ENCODE peak calls at places on chromosomes 2 and 18, in seven cellular contexts. T is colonic mucosa; Y is natural killer cell; G is keratinocyte; R is heart right ventricle; X is CD8-positive, alpha-beta T cell; O is MCF 10A. W is an unnamed sample.

GRCh38 chr18:13628211-13628610 is 98.1 kb downstream of the FAM210A start:
- DNase-seq in O (no peak), X (no peak), Y (no peak), R (no peak), T (no peak), G (no peak), W (no peak)

GRCh38 chr2:241897231-241897916 is 27.8 kb downstream of the RTP5 start:
- DNase-seq in O (no peak), G (no peak), T (no peak), R (no peak), X (no peak), Y (peak; percentile 12), W (no peak)

GRCh38 chr2:9423922-9424272 is 443 bp downstream of the CPSF3 start:
- DNase-seq in G (no peak), X (no peak), O (no peak), R (no peak), Y (peak; percentile 24), T (no peak), W (no peak)

GRCh38 chr2:45009928-45010705 is 865 bp upstream of the SIX2 start:
- DNase-seq in T (peak; percentile 57), O (peak; percentile 80), G (no peak), Y (no peak), R (peak; percentile 80), X (no peak), W (no peak)

GRCh38 chr2:62293490-62294212 is 97.7 kb downstream of the B3GNT2 start:
- DNase-seq in R (peak; percentile 58), X (no peak), O (peak; percentile 91), Y (no peak), T (peak; percentile 95), G (peak; percentile 17), W (no peak)

GRCh38 chr2:23584054-23584745 is 199.2 kb downstream of the KLHL29 start:
- DNase-seq in R (no peak), T (no peak), X (no peak), O (no peak), G (no peak), Y (no peak), W (no peak)

GRCh38 chr18:28837100-28837499 is 660.2 kb upstream of the CDH2 start:
- DNase-seq in O (no peak), R (no peak), T (no peak), Y (no peak), X (no peak), G (no peak), W (no peak)

GRCh38 chr2:168920504-168921157 is 19.5 kb downstream of the G6PC2 start:
- DNase-seq in R (no peak), Y (no peak), O (peak; percentile 56), T (no peak), X (no peak), G (no peak), W (no peak)

GRCh38 chr2:149768320-149768799 is 180.8 kb upstream of the MMADHC start:
- DNase-seq in Y (no peak), R (no peak), X (no peak), T (no peak), O (no peak), G (no peak), W (no peak)

GRCh38 chr2:197873293-197873701 is 68.9 kb downstream of the PLCL1 start:
- DNase-seq in T (no peak), O (peak; percentile 21), R (no peak), Y (no peak), X (no peak), G (no peak), W (no peak)

GRCh38 chr2:62624855-62625254 is 80.7 kb upstream of the EHBP1 start:
- DNase-seq in T (no peak), X (no peak), Y (no peak), G (no peak), R (no peak), O (no peak), W (no peak)

GRCh38 chr2:71187589-71187988 is 39.3 kb downstream of the PAIP2B start:
- DNase-seq in T (no peak), R (no peak), X (no peak), G (no peak), O (no peak), Y (no peak), W (no peak)

GRCh38 chr2:28234807-28235206 is 157.9 kb upstream of the FOSL2 start:
- DNase-seq in R (no peak), X (no peak), G (no peak), O (no peak), T (no peak), Y (no peak), W (no peak)

GRCh38 chr2:98507940-98508689 is 63.5 kb downstream of the INPP4A start:
- DNase-seq in Y (no peak), T (no peak), G (no peak), X (no peak), O (peak; percentile 17), R (peak; percentile 68), W (no peak)

GRCh38 chr2:200781626-200782025 is 30.1 kb upstream of the BZW1 start:
- DNase-seq in O (peak; percentile 32), R (no peak), T (no peak), G (no peak), Y (no peak), X (no peak), W (no peak)

GRCh38 chr2:109052922-109053321 is 63.9 kb upstream of the EDAR start:
- DNase-seq in X (peak; percentile 46), O (no peak), G (no peak), Y (no peak), R (no peak), T (peak; percentile 9), W (no peak)

GRCh38 chr2:130365075-130365474 is 9.2 kb downstream of the PTPN18 start:
- DNase-seq in T (no peak), Y (no peak), X (no peak), O (no peak), G (no peak), R (no peak), W (no peak)

GRCh38 chr2:202032841-202033316 is 776 bp upstream of the FZD7 start:
- DNase-seq in Y (peak; percentile 25), T (peak; percentile 41), X (peak; percentile 60), R (peak; percentile 57), O (peak; percentile 53), G (no peak), W (peak; percentile 41)

GRCh38 chr2:149258531-149258930 is 71.9 kb upstream of the LYPD6 start:
- DNase-seq in Y (no peak), X (no peak), G (no peak), O (peak; percentile 1), T (peak; percentile 29), R (no peak), W (no peak)

DNA sequence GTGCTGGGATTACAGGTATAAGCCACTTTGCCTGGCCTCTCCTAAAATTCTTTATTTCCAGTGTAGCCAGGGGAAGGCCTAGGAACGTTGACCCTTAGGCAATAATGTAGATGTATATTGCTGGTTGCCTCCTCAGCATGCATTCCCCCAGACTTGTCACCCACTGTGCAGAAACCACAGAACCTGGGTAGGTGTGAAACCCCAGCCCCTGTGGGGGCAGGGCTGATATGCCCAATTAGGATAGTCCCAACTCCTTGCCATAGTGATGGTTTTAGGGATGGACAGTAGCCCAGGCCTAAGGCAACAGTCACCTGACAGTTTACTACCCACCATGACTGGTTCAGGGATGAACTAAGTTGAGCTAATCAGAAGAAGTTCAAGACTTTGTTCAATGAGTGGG is 57.7 kb downstream of the TMEM247 start:
- DNase-seq in X (no peak), Y (no peak), O (no peak), G (no peak), T (no peak), R (no peak), W (no peak)
- TF ChIP-seq CTCF in X (no peak), Y (no peak), O (no peak), G (no peak), T (no peak), R (no peak), W (no peak)

GRCh38 chr2:88955607-88956006 is 264.1 kb downstream of the RPIA start:
- DNase-seq in X (no peak), Y (no peak), T (no peak), G (no peak), O (no peak), R (no peak), W (no peak)

GRCh38 chr2:88949336-88949735 is 257.9 kb downstream of the RPIA start:
- DNase-seq in Y (no peak), X (no peak), G (no peak), R (no peak), T (no peak), O (no peak), W (no peak)

GRCh38 chr2:88950010-88950409 is 258.5 kb downstream of the RPIA start:
- DNase-seq in Y (no peak), O (peak; percentile 23), R (no peak), G (no peak), X (no peak), T (no peak), W (no peak)
- TF ChIP-seq CTCF in Y (no peak), O (peak; percentile 30), R (peak; percentile 19), G (peak; percentile 27), X (no peak), T (no peak), W (no peak)

GRCh38 chr18:52426462-52426861 is 86.5 kb downstream of the DCC start:
- DNase-seq in Y (no peak), G (no peak), T (no peak), X (no peak), R (no peak), O (no peak), W (no peak)

GRCh38 chr18:52426041-52426440 is 86.0 kb downstream of the DCC start:
- DNase-seq in O (no peak), Y (no peak), G (no peak), R (no peak), X (no peak), T (no peak), W (no peak)

GRCh38 chr18:52427521-52428175 is 87.7 kb downstream of the DCC start:
- DNase-seq in X (no peak), T (no peak), Y (no peak), R (no peak), O (no peak), G (no peak), W (no peak)

GRCh38 chr18:52422985-52423601 is 83.1 kb downstream of the DCC start:
- DNase-seq in T (no peak), O (no peak), R (no peak), X (no peak), G (no peak), Y (no peak), W (no peak)
- TF ChIP-seq CTCF in T (no peak), O (no peak), R (no peak), X (no peak), G (no peak), Y (no peak), W (no peak)

DNA sequence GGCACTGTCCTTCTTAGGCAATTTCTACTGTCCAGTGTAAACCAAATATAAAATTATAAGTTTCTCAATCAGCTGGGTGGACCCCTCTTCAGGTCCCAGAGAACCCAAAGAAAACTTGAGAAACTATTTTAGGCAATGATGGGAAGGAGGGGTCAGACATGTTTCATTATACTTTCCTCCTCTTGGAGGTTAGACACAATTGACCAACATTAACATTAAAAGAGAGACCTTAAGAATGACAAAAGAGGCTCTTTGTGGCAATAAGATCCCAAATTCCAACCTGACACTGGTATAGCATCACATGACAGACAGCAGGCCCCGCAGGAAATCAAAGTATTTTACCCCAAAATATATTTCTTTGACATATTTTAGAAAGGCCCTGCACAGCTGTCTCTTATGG is 73.1 kb downstream of the LRRTM1 start:
- DNase-seq in G (no peak), T (no peak), R (no peak), X (no peak), O (no peak), Y (no peak), W (no peak)
- TF ChIP-seq CTCF in G (no peak), T (no peak), R (no peak), X (no peak), O (no peak), Y (no peak), W (no peak)

W was measured in activated B cell treated with CpG ODN at 0.5 μM for 24 hours.